ENCODE peak calls at places on chromosome 1, in seven cellular contexts. E, R, K, Z, X, G and S are unnamed samples. For H3K27me3, the result is how much of the 10 kb centered on the place peaks cover.

GRCh38 chr1:199786695-199787094 is 240.8 kb upstream of the NR5A2 start:
- DNase-seq in K (no peak), G (no peak), R (no peak), E (no peak), Z (no peak), X (no peak), S (no peak)

GRCh38 chr1:229254910-229255541 is 15.9 kb upstream of the RAB4A start:
- DNase-seq in G (peak), E (no peak), X (peak), R (no peak), K (no peak), Z (no peak), S (no peak)

GRCh38 chr1:112322018-112322417 is 74.0 kb upstream of the CTTNBP2NL start:
- DNase-seq in E (no peak), G (no peak), K (no peak), Z (no peak), X (no peak), R (no peak), S (no peak)

GRCh38 chr1:182664281-182664680 is 20.1 kb downstream of the RGS8 start:
- DNase-seq in K (no peak), E (no peak), R (no peak), G (no peak), X (no peak), Z (no peak), S (no peak)

GRCh38 chr1:234649432-234650081 is 39.6 kb upstream of the IRF2BP2 start:
- DNase-seq in G (no peak), K (no peak), X (no peak), E (no peak), Z (no peak), R (no peak), S (no peak)

GRCh38 chr1:14599173-14599754 is 779 bp downstream of the KAZN start:
- DNase-seq in R (no peak), G (peak), X (no peak), Z (peak), K (no peak), E (no peak), S (peak)

GRCh38 chr1:157682710-157683437 is 17.7 kb downstream of the FCRL3 start:
- DNase-seq in R (no peak), G (no peak), X (no peak), K (no peak), E (no peak), Z (no peak), S (no peak)

GRCh38 chr1:198667796-198668195 is 29.0 kb downstream of the PTPRC start:
- DNase-seq in K (no peak), Z (no peak), X (no peak), R (no peak), G (no peak), E (no peak), S (no peak)

GRCh38 chr1:164688791-164689190 is 129.8 kb downstream of the PBX1 start:
- DNase-seq in Z (no peak), K (no peak), G (no peak), X (no peak), R (no peak), E (no peak), S (no peak)

GRCh38 chr1:27574871-27575831 is 28.8 kb downstream of the AHDC1 start:
- DNase-seq in G (peak), K (no peak), Z (peak), R (peak), E (peak), X (peak), S (peak)

GRCh38 chr1:145708063-145708462 is 895 bp upstream of the PDZK1 start:
- DNase-seq in Z (peak), K (no peak), R (no peak), E (no peak), X (no peak), G (no peak), S (no peak)

GRCh38 chr1:166354411-166354810 is 187.6 kb upstream of the FAM78B start:
- DNase-seq in E (no peak), R (no peak), K (no peak), G (peak), X (no peak), Z (no peak), S (no peak)

GRCh38 chr1:33391669-33392068 is 39.2 kb downstream of the PHC2 start:
- DNase-seq in E (no peak), K (no peak), R (no peak), G (no peak), X (no peak), Z (no peak), S (no peak)

GRCh38 chr1:242081446-242081845 is 82.5 kb upstream of the MAP1LC3C start:
- DNase-seq in G (no peak), Z (no peak), X (no peak), K (no peak), E (no peak), R (no peak), S (no peak)

GRCh38 chr1:155253208-155253607 is 2.1 kb downstream of the ENTREP3 start:
- DNase-seq in G (peak), R (no peak), E (no peak), X (no peak), K (no peak), Z (peak), S (no peak)

GRCh38 chr1:14926214-14926613 is 227.3 kb upstream of the TMEM51 start:
- DNase-seq in E (no peak), G (no peak), R (peak), K (no peak), Z (no peak), X (no peak), S (no peak)

GRCh38 chr1:204565617-204566582 is 49.7 kb downstream of the MDM4 start:
- DNase-seq in K (no peak), R (peak), G (peak), E (peak), Z (peak), X (peak), S (no peak)

GRCh38 chr1:192493584-192493983 is 82.0 kb upstream of the RGS1 start:
- DNase-seq in E (no peak), Z (no peak), G (no peak), X (no peak), K (no peak), R (no peak), S (no peak)

GRCh38 chr1:218880484-218881060 is 293.1 kb upstream of the LYPLAL1 start:
- DNase-seq in R (no peak), G (no peak), X (no peak), E (no peak), Z (no peak), K (no peak), S (no peak)

GRCh38 chr1:28642056-28642846 is 616 bp downstream of the TAF12 start:
- DNase-seq in X (no peak), R (no peak), G (peak), E (no peak), Z (no peak), K (no peak), S (no peak)

GRCh38 chr1:77336730-77337129 is 54.9 kb downstream of the AK5 start:
- DNase-seq in G (no peak), X (no peak), R (no peak), K (no peak), Z (no peak), E (no peak), S (no peak)

GRCh38 chr1:18484726-18485125 is 4.0 kb downstream of the KLHDC7A start:
- DNase-seq in Z (no peak), K (no peak), G (no peak), X (no peak), R (no peak), E (no peak), S (no peak)

GRCh38 chr1:199303035-199303434 is 664.2 kb downstream of the PTPRC start:
- DNase-seq in Z (no peak), E (no peak), X (no peak), K (no peak), R (no peak), G (no peak), S (no peak)

GRCh38 chr1:16498573-16499359 is 15.3 kb downstream of the RNU1-1 start:
- DNase-seq in X (peak), E (peak), G (peak), K (peak), R (peak), Z (peak), S (peak)

GRCh38 chr1:116413414-116413813 is 40.4 kb downstream of the ATP1A1 start:
- DNase-seq in X (no peak), G (no peak), K (no peak), R (no peak), Z (no peak), E (no peak), S (no peak)

DNA sequence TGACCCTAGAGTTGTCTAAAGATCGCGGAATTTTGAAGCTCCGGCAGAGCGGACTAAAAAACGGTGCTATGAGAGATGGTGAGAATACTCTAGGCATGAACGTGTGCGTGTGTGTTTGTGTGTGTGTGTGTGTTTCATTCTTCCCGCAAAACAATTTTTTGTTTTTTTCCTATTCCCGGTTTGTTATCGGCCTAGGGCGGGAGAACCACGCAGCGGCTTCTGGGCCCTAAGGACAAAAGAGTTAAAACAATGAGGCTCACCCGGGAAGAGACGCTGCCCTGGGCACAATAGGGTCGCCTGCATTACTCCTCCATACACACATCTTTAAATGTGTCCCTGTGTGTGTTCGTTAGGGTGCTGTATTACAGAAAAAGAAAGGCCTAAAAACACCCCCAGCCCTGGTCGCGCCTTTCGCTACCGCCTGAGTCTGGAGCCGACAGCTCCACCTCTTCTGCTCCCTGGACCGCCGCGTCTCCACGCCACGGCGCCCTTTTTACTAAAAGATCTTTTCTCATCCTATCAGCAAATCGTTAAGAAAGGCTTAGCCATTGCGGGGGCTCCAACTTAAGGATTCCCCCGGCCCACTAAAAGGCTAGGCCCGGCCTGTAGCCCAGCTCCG is 3.0 kb downstream of the TBX15 start:
- DNase-seq in G (peak), E (no peak), R (no peak), Z (no peak), K (no peak), X (no peak), S (no peak)
- H3K27me3 ChIP-seq in G (half or more), E (half or more), R (under half), Z (under half), K (under half), X (half or more), S (under half)

GRCh38 chr1:109650609-109651008 is 5.3 kb upstream of the GSTM4 start:
- DNase-seq in R (no peak), X (no peak), K (no peak), E (no peak), G (no peak), Z (no peak), S (no peak)

GRCh38 chr1:109644670-109645069 is 11.2 kb upstream of the GSTM4 start:
- DNase-seq in E (no peak), G (no peak), X (no peak), K (no peak), Z (no peak), R (no peak), S (no peak)

GRCh38 chr1:109652446-109652845 is 3.5 kb upstream of the GSTM4 start:
- DNase-seq in G (no peak), K (no peak), X (no peak), E (no peak), R (no peak), Z (no peak), S (no peak)

GRCh38 chr1:109653286-109653685 is 2.6 kb upstream of the GSTM4 start:
- DNase-seq in X (no peak), R (no peak), Z (no peak), E (no peak), K (no peak), G (no peak), S (no peak)

DNA sequence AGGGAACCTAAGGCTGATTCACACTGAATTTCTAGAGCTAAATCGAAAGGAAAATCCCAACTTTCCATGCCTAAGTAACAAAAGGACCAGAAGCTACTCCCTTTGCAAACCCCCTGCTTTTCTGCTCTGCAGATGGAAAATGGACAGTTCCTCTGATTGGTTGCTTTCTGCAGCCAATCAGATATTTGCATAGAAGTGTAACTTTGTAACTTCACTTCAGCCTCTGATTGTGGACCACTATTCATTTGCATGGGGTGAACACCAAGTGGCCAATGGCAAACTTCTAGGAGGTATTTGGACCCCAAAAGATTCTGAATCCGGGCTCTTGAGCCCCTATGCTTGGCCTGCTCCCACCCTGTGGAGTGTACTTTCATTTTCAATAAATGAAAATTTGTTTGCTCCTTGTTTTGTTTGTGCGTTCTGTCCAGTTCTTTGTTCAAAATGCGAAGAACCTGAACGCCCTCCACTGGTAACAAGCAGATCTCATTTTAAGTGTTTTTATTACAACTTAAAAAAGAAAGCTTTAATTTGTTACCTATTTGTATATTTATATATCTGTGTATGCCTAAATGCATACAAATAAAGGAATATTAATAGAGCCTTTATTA is 6.4 kb upstream of the GSTM4 start:
- DNase-seq in Z (no peak), X (no peak), R (no peak), E (no peak), G (no peak), K (no peak), S (no peak)
- H3K4me3 ChIP-seq in Z (no peak), X (no peak), R (no peak), E (no peak), G (no peak), K (no peak), S (peak)

GRCh38 chr1:207823531-207823879 is 71.7 kb downstream of the CD46 start:
- DNase-seq in R (no peak), E (no peak), G (no peak), X (no peak), K (no peak), Z (no peak), S (no peak)
- H3K27ac ChIP-seq in R (no peak), E (peak), G (no peak), X (peak), K (peak), Z (no peak), S (peak)

GRCh38 chr1:38579056-38579455 is 280.5 kb downstream of the RRAGC start:
- DNase-seq in R (no peak), E (no peak), Z (no peak), K (no peak), X (no peak), G (no peak), S (no peak)
- H3K27me3 ChIP-seq in R (under half), E (under half), Z (under half), K (under half), X (under half), G (under half), S (under half)

GRCh38 chr1:202213361-202214088 is 19.9 kb downstream of the LGR6 start:
- DNase-seq in Z (peak), G (peak), E (no peak), R (no peak), X (no peak), K (no peak), S (no peak)

GRCh38 chr1:202212787-202213186 is 19.2 kb downstream of the LGR6 start:
- DNase-seq in X (no peak), G (no peak), Z (no peak), E (no peak), K (no peak), R (no peak), S (no peak)

GRCh38 chr1:202215472-202216130 is 22.0 kb downstream of the LGR6 start:
- DNase-seq in E (no peak), R (no peak), K (no peak), X (no peak), G (no peak), Z (peak), S (no peak)

GRCh38 chr1:202216691-202217090 is 23.1 kb downstream of the LGR6 start:
- DNase-seq in E (no peak), X (peak), R (no peak), Z (no peak), K (no peak), G (no peak), S (no peak)

DNA sequence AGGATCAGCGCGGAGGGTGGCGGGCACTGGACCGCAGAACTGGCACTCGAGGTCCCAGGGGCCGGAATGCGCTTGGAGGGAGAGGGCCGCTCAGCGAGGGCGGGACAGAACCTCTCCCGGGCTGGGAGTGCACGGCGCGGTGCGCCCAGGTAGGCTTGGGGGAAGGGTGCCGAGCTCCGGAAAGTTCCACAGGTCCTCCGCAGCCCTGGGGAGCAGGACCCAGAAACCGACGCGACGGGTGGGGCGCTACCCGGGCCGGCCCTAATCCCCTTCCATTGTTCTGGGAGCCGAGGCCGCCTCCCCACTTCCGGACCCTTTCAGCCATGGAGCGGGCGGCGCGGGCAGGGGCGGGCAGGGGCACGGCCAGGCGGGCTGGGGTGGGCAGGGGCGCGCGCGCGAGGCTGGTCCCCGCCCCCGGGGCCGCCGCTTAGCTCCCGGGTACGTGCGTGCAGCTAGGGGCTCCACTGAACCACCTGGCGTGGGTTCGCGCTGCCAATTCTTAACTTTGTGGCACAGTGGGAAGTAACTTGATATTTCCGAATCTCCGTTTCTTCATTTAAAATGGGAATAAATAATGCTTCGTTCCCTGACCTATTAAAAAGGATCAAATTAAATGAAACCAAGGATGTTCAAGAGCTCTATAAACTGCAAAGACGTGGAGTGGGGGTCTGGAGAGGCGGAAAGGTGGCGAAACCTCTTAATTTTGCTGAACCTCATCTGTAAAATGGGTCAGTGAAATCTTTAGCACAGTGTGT is 20.7 kb downstream of the LGR6 start:
- DNase-seq in G (peak), K (no peak), R (no peak), X (no peak), Z (no peak), E (no peak), S (no peak)
- H3K4me3 ChIP-seq in G (peak), K (peak), R (no peak), X (peak), Z (no peak), E (peak), S (peak)